ENCODE peak calls at places on chromosomes 11 and 22, in six cellular contexts. O, L, M, X, V and U are unnamed samples.

GRCh38 chr22:19107730-19108074 is 14.5 kb downstream of the DGCR2 start:
- DNase-seq in O (no peak), V (no peak), L (no peak), X (no peak), M (no peak), U (no peak)

GRCh38 chr11:124174001-124174400 is 9.1 kb upstream of the OR10D3 start:
- DNase-seq in M (peak; percentile 82), V (peak; percentile 52), L (no peak), X (no peak), O (peak; percentile 2), U (no peak)

GRCh38 chr11:11841121-11841604 is 609 bp upstream of the USP47 start:
- DNase-seq in O (peak; percentile 16), V (no peak), L (peak; percentile 55), M (peak; percentile 50), X (peak; percentile 33), U (no peak)

GRCh38 chr22:35561796-35562526 is 21.3 kb downstream of the RASD2 start:
- DNase-seq in M (peak; percentile 47), X (no peak), L (no peak), V (peak; percentile 80), O (peak; percentile 70), U (no peak)

GRCh38 chr11:56849852-56850251 is 101.4 kb upstream of the OR9G4 start:
- DNase-seq in M (no peak), X (no peak), L (no peak), V (no peak), O (no peak), U (no peak)

GRCh38 chr22:20794132-20794990 is 20.4 kb downstream of the SERPIND1 start:
- DNase-seq in M (no peak), L (no peak), V (no peak), X (no peak), O (no peak), U (no peak)

GRCh38 chr11:115276182-115276581 is 228.0 kb downstream of the CADM1 start:
- DNase-seq in O (no peak), M (no peak), X (no peak), L (no peak), V (no peak), U (no peak)

GRCh38 chr11:2276999-2277328 is 6.6 kb upstream of the ASCL2 start:
- DNase-seq in O (no peak), X (no peak), M (no peak), L (no peak), V (no peak), U (no peak)

GRCh38 chr11:120304526-120304925 is 20.6 kb upstream of the TLCD5 start:
- DNase-seq in M (no peak), L (no peak), V (no peak), X (no peak), O (peak; percentile 34), U (no peak)

GRCh38 chr11:100830978-100831732 is 144.1 kb downstream of the ARHGAP42 start:
- DNase-seq in X (no peak), L (no peak), V (peak; percentile 42), O (no peak), M (peak; percentile 82), U (no peak)

GRCh38 chr11:98536023-98536422 is 484.7 kb upstream of the CNTN5 start:
- DNase-seq in V (no peak), M (no peak), X (no peak), O (no peak), L (no peak), U (no peak)

GRCh38 chr22:21000215-21000986 is 1.5 kb downstream of the THAP7 start:
- DNase-seq in X (no peak), O (no peak), M (no peak), L (no peak), V (no peak), U (no peak)

GRCh38 chr22:42791721-42792452 is 65.2 kb downstream of the ARFGAP3 start:
- DNase-seq in M (peak; percentile 15), L (peak; percentile 61), V (no peak), X (no peak), O (no peak), U (no peak)

GRCh38 chr11:84173078-84173477 is 886.9 kb upstream of the CCDC90B start:
- DNase-seq in L (no peak), X (no peak), M (no peak), O (no peak), V (no peak), U (no peak)

GRCh38 chr11:131234146-131234680 is 136.2 kb upstream of the NTM start:
- DNase-seq in L (no peak), O (no peak), M (no peak), X (no peak), V (no peak), U (no peak)

GRCh38 chr11:35688023-35688422 is 25.4 kb downstream of the TRIM44 start:
- DNase-seq in L (no peak), V (peak; percentile 44), O (no peak), M (no peak), X (no peak), U (no peak)

GRCh38 chr11:70816156-70816678 is 417.9 kb downstream of the CTTN start:
- DNase-seq in O (no peak), M (no peak), V (no peak), L (no peak), X (no peak), U (no peak)

GRCh38 chr11:55967914-55968313 is 1.8 kb downstream of the OR10AG1 start:
- DNase-seq in L (no peak), V (no peak), X (no peak), M (no peak), O (no peak), U (no peak)

GRCh38 chr22:48112687-48113521 is 1350.5 kb downstream of the TBC1D22A start:
- DNase-seq in V (no peak), M (no peak), O (no peak), X (no peak), L (no peak), U (no peak)

GRCh38 chr22:30253205-30253852 is 6.8 kb upstream of the LIF start:
- DNase-seq in M (peak; percentile 82), L (peak; percentile 78), V (peak; percentile 87), O (no peak), X (peak; percentile 43), U (no peak)

GRCh38 chr11:76067099-76067498 is 139.2 kb downstream of the WNT11 start:
- DNase-seq in M (no peak), V (no peak), X (no peak), L (no peak), O (no peak), U (no peak)

DNA sequence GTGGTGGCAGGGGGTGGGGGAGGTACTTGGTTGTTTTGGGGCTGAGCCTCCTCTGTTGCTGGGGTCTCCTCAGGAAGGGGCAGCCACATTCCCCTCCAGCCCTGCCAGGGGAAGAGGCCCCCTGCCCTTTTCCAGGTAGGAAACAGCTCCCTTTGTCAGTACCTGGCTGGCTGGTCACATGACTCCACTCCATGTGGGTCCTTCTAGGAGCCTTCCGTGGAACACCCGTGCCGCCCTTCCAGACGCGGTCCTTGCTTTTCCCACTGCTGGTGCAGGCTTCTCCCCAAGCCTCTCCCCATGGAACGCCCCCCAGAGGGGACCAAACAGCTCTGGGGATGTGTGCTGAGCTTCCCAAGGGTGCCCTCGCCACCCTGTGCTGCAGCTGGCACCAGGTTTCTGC is 19.9 kb downstream of the IFT27 start:
- DNase-seq in X (no peak), V (no peak), L (no peak), O (no peak), M (no peak), U (no peak)
- H3K27ac ChIP-seq in X (no peak overlapping the region), V (no peak overlapping the region), L (no peak overlapping the region), O (no peak overlapping the region), M (no peak overlapping the region), U (no peak overlapping the region)

DNA sequence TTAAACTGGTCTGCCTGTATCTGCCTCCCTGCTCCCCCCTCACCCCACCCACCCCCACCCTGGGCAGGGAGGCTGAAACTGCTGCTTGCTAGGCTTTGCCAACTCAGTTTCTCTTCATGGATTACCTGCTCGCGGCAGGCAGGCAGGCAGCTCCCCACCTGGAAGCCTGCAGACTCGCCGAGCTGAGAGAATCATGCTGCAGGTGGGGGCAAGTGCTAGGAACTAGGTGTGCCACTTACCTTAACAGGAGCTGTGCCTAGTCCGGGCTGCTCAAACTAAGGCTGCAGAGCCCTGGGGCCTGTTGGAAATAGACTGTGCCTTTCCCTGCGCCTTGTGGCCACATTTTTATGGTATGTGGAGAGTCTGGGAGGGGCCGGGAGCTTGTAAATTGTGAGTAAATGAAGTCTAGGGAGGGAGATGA is 30.3 kb downstream of the MARK2 start:
- DNase-seq in O (no peak), X (no peak), L (no peak), V (no peak), M (no peak), U (no peak)
- H3K27ac ChIP-seq in O (no peak overlapping the region), X (peak overlapping the region; percentile 69), L (peak overlapping the region; percentile 50), V (no peak overlapping the region), M (no peak overlapping the region), U (peak overlapping the region; percentile 21)

GRCh38 chr11:1007279-1007678 is 29.2 kb downstream of the MUC6 start:
- DNase-seq in M (no peak), L (no peak), X (no peak), O (no peak), V (no peak), U (no peak)

GRCh38 chr11:1008001-1008400 is 28.5 kb downstream of the MUC6 start:
- DNase-seq in O (no peak), L (no peak), X (no peak), V (no peak), M (no peak), U (no peak)

GRCh38 chr11:1005913-1006312 is 30.6 kb downstream of the MUC6 start:
- DNase-seq in M (no peak), O (no peak), X (peak; percentile 74), V (no peak), L (no peak), U (no peak)

GRCh38 chr11:1008781-1009180 is 27.7 kb downstream of the MUC6 start:
- DNase-seq in O (no peak), L (no peak), M (no peak), X (no peak), V (no peak), U (no peak)

GRCh38 chr11:1006762-1007161 is 29.8 kb downstream of the MUC6 start:
- DNase-seq in O (no peak), V (no peak), X (peak; percentile 55), L (no peak), M (no peak), U (no peak)
- H3K27ac ChIP-seq in O (no peak overlapping the region), V (no peak overlapping the region), X (peak overlapping the region; percentile 28), L (peak overlapping the region; percentile 41), M (no peak overlapping the region), U (no peak overlapping the region)

GRCh38 chr11:47565340-47566165 is at the start of gene PTPMT1:
- DNase-seq in V (peak; percentile 58), O (peak; percentile 40), L (peak; percentile 81), X (peak; percentile 77), M (peak; percentile 68), U (peak; percentile 75)

GRCh38 chr11:47569646-47570045 is 4.2 kb downstream of the PTPMT1 start:
- DNase-seq in L (no peak), M (no peak), X (no peak), O (no peak), V (no peak), U (no peak)

GRCh38 chr11:47560431-47560830 is 5.0 kb upstream of the PTPMT1 start:
- DNase-seq in L (no peak), M (peak; percentile 73), V (no peak), X (no peak), O (no peak), U (no peak)

GRCh38 chr11:47566166-47566546 is 757 bp downstream of the PTPMT1 start:
- DNase-seq in M (no peak), L (no peak), O (no peak), X (peak; percentile 35), V (no peak), U (no peak)

DNA sequence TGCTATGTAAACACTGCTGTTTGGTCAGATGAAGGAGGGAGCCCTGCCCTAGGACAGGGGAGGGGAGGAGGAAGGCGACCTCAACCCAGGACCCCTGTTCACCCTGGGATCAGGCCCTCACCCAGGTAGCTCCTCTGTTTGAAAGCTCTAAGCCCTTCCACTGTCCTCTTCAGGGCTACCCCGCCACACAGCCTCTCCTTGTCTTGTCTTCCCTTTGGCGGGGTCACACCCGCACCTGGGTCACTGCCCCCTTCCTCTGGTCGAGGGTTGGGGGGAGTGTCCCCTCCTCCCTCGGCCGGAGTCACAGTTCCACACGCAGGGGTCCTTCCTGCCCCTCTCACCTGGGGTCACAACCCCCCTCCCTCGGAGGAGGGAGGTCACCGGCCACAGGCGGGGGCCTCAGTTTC is 463 bp upstream of the PTPMT1 start:
- DNase-seq in M (no peak), V (no peak), L (no peak), X (no peak), O (no peak), U (no peak)
- H3K27ac ChIP-seq in M (peak overlapping the region; percentile 72), V (peak overlapping the region; percentile 39), L (peak overlapping the region; percentile 86), X (peak overlapping the region; percentile 82), O (peak overlapping the region; percentile 70), U (peak overlapping the region; percentile 89)